ENCODE peak calls at places on chromosomes 4 and X, in ten cellular contexts. One of them, this sample, is unnamed.
A peak's percentile ranks its signal among the peaks of the same experiment; 100 is the strongest.

GRCh38 chr4:52196606-52197130 is 145.6 kb downstream of the SPATA18 start:
- DNase-seq in neuronal stem cell: no peak
- DNase-seq in NAMALWA: no peak
- DNase-seq in NCI-H524: no peak
- DNase-seq in iPS-NIHi11: no peak
- DNase-seq in foreskin fibroblast: peak; percentile 31
- DNase-seq in colonic mucosa: no peak
- DNase-seq in islet precursor cell: no peak
- DNase-seq in D341Med: no peak
- DNase-seq in thyroid gland: no peak
- DNase-seq in this sample: no peak

GRCh38 chr4:1351854-1352633 is 5.0 kb downstream of the UVSSA start:
- DNase-seq in D341Med: peak; percentile 90
- DNase-seq in iPS-NIHi11: peak; percentile 90
- DNase-seq in NAMALWA: peak; percentile 87
- DNase-seq in neuronal stem cell: peak; percentile 67
- DNase-seq in colonic mucosa: peak; percentile 89
- DNase-seq in islet precursor cell: peak; percentile 88
- DNase-seq in thyroid gland: peak; percentile 87
- DNase-seq in NCI-H524: peak; percentile 69
- DNase-seq in foreskin fibroblast: peak; percentile 87
- DNase-seq in this sample: peak; percentile 87

GRCh38 chr4:41360214-41360910 is 103.6 kb downstream of the UCHL1 start:
- DNase-seq in foreskin fibroblast: peak; percentile 72
- DNase-seq in D341Med: peak; percentile 96
- DNase-seq in iPS-NIHi11: peak; percentile 79
- DNase-seq in thyroid gland: peak; percentile 90
- DNase-seq in NCI-H524: peak; percentile 85
- DNase-seq in NAMALWA: no peak
- DNase-seq in colonic mucosa: peak; percentile 57
- DNase-seq in neuronal stem cell: peak; percentile 74
- DNase-seq in islet precursor cell: peak; percentile 76
- DNase-seq in this sample: peak; percentile 91

GRCh38 chr4:3863841-3864734 is 97.9 kb downstream of the ADRA2C start:
- DNase-seq in thyroid gland: no peak
- DNase-seq in NCI-H524: no peak
- DNase-seq in neuronal stem cell: no peak
- DNase-seq in D341Med: no peak
- DNase-seq in foreskin fibroblast: no peak
- DNase-seq in iPS-NIHi11: no peak
- DNase-seq in colonic mucosa: no peak
- DNase-seq in NAMALWA: no peak
- DNase-seq in islet precursor cell: no peak
- DNase-seq in this sample: no peak

GRCh38 chr4:180336494-180337090 is 1906.6 kb upstream of the TENM3 start:
- DNase-seq in NAMALWA: no peak
- DNase-seq in colonic mucosa: no peak
- DNase-seq in thyroid gland: no peak
- DNase-seq in foreskin fibroblast: no peak
- DNase-seq in D341Med: no peak
- DNase-seq in neuronal stem cell: no peak
- DNase-seq in islet precursor cell: no peak
- DNase-seq in NCI-H524: no peak
- DNase-seq in iPS-NIHi11: no peak
- DNase-seq in this sample: no peak

GRCh38 chr4:119011607-119011988 is 122.9 kb downstream of the SYNPO2 start:
- DNase-seq in islet precursor cell: no peak
- DNase-seq in iPS-NIHi11: no peak
- DNase-seq in thyroid gland: no peak
- DNase-seq in neuronal stem cell: no peak
- DNase-seq in foreskin fibroblast: no peak
- DNase-seq in D341Med: no peak
- DNase-seq in NAMALWA: no peak
- DNase-seq in NCI-H524: no peak
- DNase-seq in colonic mucosa: no peak
- DNase-seq in this sample: no peak

GRCh38 chr4:143768007-143768591 is 67.6 kb upstream of the FREM3 start:
- DNase-seq in islet precursor cell: peak; percentile 46
- DNase-seq in iPS-NIHi11: no peak
- DNase-seq in D341Med: no peak
- DNase-seq in neuronal stem cell: no peak
- DNase-seq in foreskin fibroblast: peak; percentile 12
- DNase-seq in colonic mucosa: no peak
- DNase-seq in NCI-H524: no peak
- DNase-seq in thyroid gland: no peak
- DNase-seq in NAMALWA: no peak
- DNase-seq in this sample: no peak

GRCh38 chr4:41196633-41197332 is 17.6 kb downstream of the APBB2 start:
- DNase-seq in D341Med: no peak
- DNase-seq in iPS-NIHi11: no peak
- DNase-seq in colonic mucosa: no peak
- DNase-seq in neuronal stem cell: no peak
- DNase-seq in foreskin fibroblast: peak; percentile 59
- DNase-seq in thyroid gland: no peak
- DNase-seq in islet precursor cell: no peak
- DNase-seq in NAMALWA: no peak
- DNase-seq in NCI-H524: no peak
- DNase-seq in this sample: no peak

GRCh38 chr4:127188847-127189246 is 443.9 kb upstream of the INTU start:
- DNase-seq in NAMALWA: no peak
- DNase-seq in thyroid gland: no peak
- DNase-seq in islet precursor cell: no peak
- DNase-seq in D341Med: peak; percentile 21
- DNase-seq in foreskin fibroblast: peak; percentile 48
- DNase-seq in NCI-H524: peak; percentile 52
- DNase-seq in iPS-NIHi11: no peak
- DNase-seq in neuronal stem cell: no peak
- DNase-seq in colonic mucosa: no peak
- DNase-seq in this sample: no peak

GRCh38 chrX:16196829-16197228 is 29.5 kb downstream of the MAGEB17 start:
- DNase-seq in D341Med: no peak
- DNase-seq in foreskin fibroblast: peak; percentile 12
- DNase-seq in iPS-NIHi11: no peak
- DNase-seq in thyroid gland: no peak
- DNase-seq in NAMALWA: no peak
- DNase-seq in colonic mucosa: no peak
- DNase-seq in neuronal stem cell: no peak
- DNase-seq in NCI-H524: no peak
- DNase-seq in islet precursor cell: no peak
- DNase-seq in this sample: no peak

GRCh38 chrX:46838482-46838857 is 1.6 kb downstream of the RP2 start:
- DNase-seq in D341Med: no peak
- DNase-seq in iPS-NIHi11: no peak
- DNase-seq in foreskin fibroblast: peak; percentile 16
- DNase-seq in thyroid gland: no peak
- DNase-seq in neuronal stem cell: no peak
- DNase-seq in islet precursor cell: no peak
- DNase-seq in NAMALWA: no peak
- DNase-seq in colonic mucosa: no peak
- DNase-seq in NCI-H524: no peak
- DNase-seq in this sample: no peak

GRCh38 chr4:137124278-137124932 is 407.9 kb downstream of the PCDH18 start:
- DNase-seq in iPS-NIHi11: peak; percentile 47
- DNase-seq in neuronal stem cell: peak; percentile 31
- DNase-seq in NAMALWA: peak; percentile 54
- DNase-seq in D341Med: peak; percentile 48
- DNase-seq in thyroid gland: no peak
- DNase-seq in islet precursor cell: no peak
- DNase-seq in colonic mucosa: no peak
- DNase-seq in foreskin fibroblast: peak; percentile 87
- DNase-seq in NCI-H524: peak; percentile 59
- DNase-seq in this sample: peak; percentile 40

GRCh38 chrX:143306991-143307965 is 210.0 kb downstream of the SPANXN3 start:
- DNase-seq in neuronal stem cell: no peak
- DNase-seq in NAMALWA: no peak
- DNase-seq in thyroid gland: no peak
- DNase-seq in colonic mucosa: peak; percentile 83
- DNase-seq in islet precursor cell: no peak
- DNase-seq in NCI-H524: peak; percentile 62
- DNase-seq in D341Med: no peak
- DNase-seq in iPS-NIHi11: no peak
- DNase-seq in foreskin fibroblast: no peak
- DNase-seq in this sample: no peak

GRCh38 chr4:152680988-152681731 is 1.4 kb upstream of the TMEM154 start:
- DNase-seq in thyroid gland: no peak
- DNase-seq in colonic mucosa: no peak
- DNase-seq in D341Med: no peak
- DNase-seq in foreskin fibroblast: peak; percentile 64
- DNase-seq in neuronal stem cell: no peak
- DNase-seq in iPS-NIHi11: no peak
- DNase-seq in NAMALWA: peak; percentile 42
- DNase-seq in NCI-H524: no peak
- DNase-seq in islet precursor cell: peak; percentile 84
- DNase-seq in this sample: no peak

GRCh38 chr4:41859106-41859505 is 76.1 kb upstream of the TMEM33 start:
- DNase-seq in colonic mucosa: no peak
- DNase-seq in neuronal stem cell: no peak
- DNase-seq in D341Med: no peak
- DNase-seq in NCI-H524: no peak
- DNase-seq in iPS-NIHi11: no peak
- DNase-seq in islet precursor cell: no peak
- DNase-seq in thyroid gland: no peak
- DNase-seq in NAMALWA: no peak
- DNase-seq in foreskin fibroblast: no peak
- DNase-seq in this sample: no peak

GRCh38 chrX:118644378-118644777 is 83.0 kb upstream of the IL13RA1 start:
- DNase-seq in foreskin fibroblast: peak; percentile 57
- DNase-seq in thyroid gland: no peak
- DNase-seq in NAMALWA: peak; percentile 23
- DNase-seq in colonic mucosa: no peak
- DNase-seq in neuronal stem cell: no peak
- DNase-seq in islet precursor cell: no peak
- DNase-seq in NCI-H524: peak; percentile 26
- DNase-seq in D341Med: no peak
- DNase-seq in iPS-NIHi11: peak; percentile 6
- DNase-seq in this sample: no peak

This sample was measured in retina.